ENCODE peak calls at places on chromosome X, in five cellular contexts. One of them, this sample, is unnamed.

GRCh38 chrX:20863649-20864048 is 510.6 kb upstream of the CNKSR2 start:
- DNase-seq in neuronal stem cell: no peak
- DNase-seq in H9: no peak
- DNase-seq in trophoblast cell: no peak
- DNase-seq in H1: no peak
- DNase-seq in this sample: no peak

GRCh38 chrX:101764538-101764937 is 104.9 kb upstream of the ARMCX2 start:
- DNase-seq in neuronal stem cell: no peak
- DNase-seq in H9: no peak
- DNase-seq in trophoblast cell: no peak
- DNase-seq in H1: no peak
- DNase-seq in this sample: peak

GRCh38 chrX:52933213-52933612 is 25.1 kb downstream of the FAM156A start:
- DNase-seq in neuronal stem cell: no peak
- DNase-seq in H9: no peak
- DNase-seq in trophoblast cell: no peak
- DNase-seq in H1: no peak
- DNase-seq in this sample: no peak

GRCh38 chrX:15465896-15466651 is 27.1 kb downstream of the PIR start:
- DNase-seq in neuronal stem cell: no peak
- DNase-seq in H9: peak
- DNase-seq in trophoblast cell: no peak
- DNase-seq in H1: no peak
- DNase-seq in this sample: peak

GRCh38 chrX:47112316-47112954 is 32.1 kb downstream of the NDUFB11 start:
- DNase-seq in neuronal stem cell: no peak
- DNase-seq in H9: peak
- DNase-seq in trophoblast cell: no peak
- DNase-seq in H1: no peak
- DNase-seq in this sample: no peak

GRCh38 chrX:72307646-72308051 is 1.9 kb upstream of the CITED1 start:
- DNase-seq in neuronal stem cell: no peak
- DNase-seq in H9: no peak
- DNase-seq in trophoblast cell: no peak
- DNase-seq in H1: no peak
- DNase-seq in this sample: no peak

GRCh38 chrX:105837227-105837626 is 14.9 kb downstream of the NRK start:
- DNase-seq in neuronal stem cell: no peak
- DNase-seq in H9: no peak
- DNase-seq in trophoblast cell: no peak
- DNase-seq in H1: no peak
- DNase-seq in this sample: peak

GRCh38 chrX:97399400-97399799 is 515.7 kb downstream of the RPA4 start:
- DNase-seq in neuronal stem cell: no peak
- DNase-seq in H9: no peak
- DNase-seq in trophoblast cell: no peak
- DNase-seq in H1: no peak
- DNase-seq in this sample: peak

GRCh38 chrX:1481636-1482529 is 29.2 kb upstream of the ASMTL start:
- DNase-seq in neuronal stem cell: no peak
- DNase-seq in H9: peak
- DNase-seq in trophoblast cell: peak
- DNase-seq in H1: peak
- DNase-seq in this sample: peak

GRCh38 chrX:48919947-48920712 is 1.3 kb upstream of the PIM2 start:
- DNase-seq in neuronal stem cell: no peak
- DNase-seq in H9: no peak
- DNase-seq in trophoblast cell: no peak
- DNase-seq in H1: no peak
- DNase-seq in this sample: peak

GRCh38 chrX:18883961-18884765 is 99.8 kb downstream of the PHKA2 start:
- DNase-seq in neuronal stem cell: no peak
- DNase-seq in H9: no peak
- DNase-seq in trophoblast cell: no peak
- DNase-seq in H1: no peak
- DNase-seq in this sample: no peak

GRCh38 chrX:18885317-18886004 is 98.5 kb downstream of the PHKA2 start:
- DNase-seq in neuronal stem cell: no peak
- DNase-seq in H9: no peak
- DNase-seq in trophoblast cell: no peak
- DNase-seq in H1: no peak
- DNase-seq in this sample: peak

GRCh38 chrX:18883234-18883960 is 100.5 kb downstream of the PHKA2 start:
- DNase-seq in neuronal stem cell: no peak
- DNase-seq in H9: peak
- DNase-seq in trophoblast cell: peak
- DNase-seq in H1: no peak
- DNase-seq in this sample: no peak

GRCh38 chrX:18886005-18886343 is 97.9 kb downstream of the PHKA2 start:
- DNase-seq in neuronal stem cell: no peak
- DNase-seq in H9: no peak
- DNase-seq in trophoblast cell: no peak
- DNase-seq in H1: no peak
- DNase-seq in this sample: no peak

GRCh38 chrX:18884916-18885315 is 99.0 kb downstream of the PHKA2 start:
- DNase-seq in neuronal stem cell: no peak
- DNase-seq in H9: no peak
- DNase-seq in trophoblast cell: no peak
- DNase-seq in H1: no peak
- DNase-seq in this sample: no peak
- H3K4me2 ChIP-seq in neuronal stem cell: no peak
- H3K4me2 ChIP-seq in H9: no peak
- H3K4me2 ChIP-seq in trophoblast cell: no peak
- H3K4me2 ChIP-seq in H1: no peak
- H3K4me2 ChIP-seq in this sample: no peak

DNA sequence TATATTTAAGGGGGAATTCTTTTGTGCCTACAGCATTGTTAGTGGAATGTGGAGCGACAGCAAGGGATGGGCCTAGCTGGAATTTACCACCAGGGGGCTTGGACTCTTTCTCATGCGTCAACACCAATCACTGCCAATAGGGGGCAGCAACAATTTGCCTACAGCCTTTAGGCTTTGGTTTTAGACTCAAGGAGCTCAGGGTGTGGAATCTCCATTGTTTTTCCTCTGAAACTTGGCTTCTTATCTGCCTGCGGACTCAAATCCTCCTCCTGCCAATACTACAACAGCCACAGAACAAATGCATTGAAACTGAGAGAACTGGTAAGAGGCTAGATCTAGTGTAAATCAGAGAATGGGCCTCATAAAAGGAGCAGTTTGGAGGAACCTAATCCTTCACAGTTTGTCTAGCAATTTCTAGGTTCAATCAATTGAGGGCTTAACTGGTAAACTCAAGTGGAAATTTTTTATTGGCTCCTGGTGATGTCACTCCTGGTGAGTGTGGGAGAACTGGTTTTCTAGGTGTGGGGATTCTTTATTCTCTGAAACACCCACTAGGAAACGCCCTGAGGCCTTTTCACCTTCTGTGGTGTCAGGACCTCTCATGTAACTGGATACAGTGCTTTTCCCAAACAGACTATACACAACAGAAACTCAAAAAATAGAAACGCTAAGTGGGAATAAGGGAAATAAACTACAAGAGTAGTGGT is 27.9 kb upstream of the TMSB4X start:
- DNase-seq in neuronal stem cell: peak
- DNase-seq in H9: peak
- DNase-seq in trophoblast cell: peak
- DNase-seq in H1: peak
- DNase-seq in this sample: peak
- H3K23ac ChIP-seq in neuronal stem cell: no peak
- H3K23ac ChIP-seq in H9: no peak
- H3K23ac ChIP-seq in trophoblast cell: no peak
- H3K23ac ChIP-seq in H1: no peak
- H3K23ac ChIP-seq in this sample: no peak

GRCh38 chrX:67872958-67873357 is 329.1 kb downstream of the AR start:
- DNase-seq in neuronal stem cell: no peak
- DNase-seq in H9: no peak
- DNase-seq in trophoblast cell: no peak
- DNase-seq in H1: no peak
- DNase-seq in this sample: no peak
- H2BK12ac ChIP-seq in neuronal stem cell: no peak
- H2BK12ac ChIP-seq in H9: no peak
- H2BK12ac ChIP-seq in trophoblast cell: no peak
- H2BK12ac ChIP-seq in H1: no peak
- H2BK12ac ChIP-seq in this sample: no peak

DNA sequence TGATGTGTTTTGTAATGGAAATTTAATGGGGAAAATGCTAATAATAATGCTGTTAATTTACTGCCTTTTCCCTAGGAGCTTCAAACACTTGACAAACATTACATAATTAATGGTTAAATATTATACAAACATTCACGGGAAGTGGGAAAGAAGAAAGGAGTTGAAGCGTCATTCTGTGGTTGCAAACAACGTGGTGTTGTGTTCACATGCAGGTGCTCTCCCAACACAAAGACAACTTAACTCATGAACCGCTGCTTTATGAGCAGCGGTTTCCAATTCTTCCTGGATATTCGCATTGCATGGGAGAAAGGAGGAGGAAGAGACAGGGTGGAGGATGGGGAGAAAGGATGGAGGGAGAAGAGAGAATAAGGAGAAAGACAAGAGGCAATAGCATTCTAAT is 236.7 kb upstream of the VCX start:
- DNase-seq in neuronal stem cell: no peak
- DNase-seq in H9: no peak
- DNase-seq in trophoblast cell: no peak
- DNase-seq in H1: no peak
- DNase-seq in this sample: no peak
- H3K4me2 ChIP-seq in neuronal stem cell: no peak
- H3K4me2 ChIP-seq in H9: no peak
- H3K4me2 ChIP-seq in trophoblast cell: no peak
- H3K4me2 ChIP-seq in H1: no peak
- H3K4me2 ChIP-seq in this sample: no peak

GRCh38 chrX:51894697-51895336 is 1.4 kb downstream of the MAGED1 start:
- DNase-seq in neuronal stem cell: no peak
- DNase-seq in H9: no peak
- DNase-seq in trophoblast cell: no peak
- DNase-seq in H1: no peak
- DNase-seq in this sample: peak
- H3K23ac ChIP-seq in neuronal stem cell: no peak
- H3K23ac ChIP-seq in H9: no peak
- H3K23ac ChIP-seq in trophoblast cell: no peak
- H3K23ac ChIP-seq in H1: no peak
- H3K23ac ChIP-seq in this sample: no peak

GRCh38 chrX:130055899-130056298 is 54.4 kb downstream of the ELF4 start:
- DNase-seq in neuronal stem cell: no peak
- DNase-seq in H9: peak
- DNase-seq in trophoblast cell: peak
- DNase-seq in H1: no peak
- DNase-seq in this sample: no peak

GRCh38 chrX:130057209-130057608 is 53.1 kb downstream of the ELF4 start:
- DNase-seq in neuronal stem cell: no peak
- DNase-seq in H9: no peak
- DNase-seq in trophoblast cell: peak
- DNase-seq in H1: no peak
- DNase-seq in this sample: peak

GRCh38 chrX:130055103-130055502 is 55.2 kb downstream of the ELF4 start:
- DNase-seq in neuronal stem cell: no peak
- DNase-seq in H9: no peak
- DNase-seq in trophoblast cell: peak
- DNase-seq in H1: no peak
- DNase-seq in this sample: peak

GRCh38 chrX:130058667-130059066 is 51.6 kb downstream of the ELF4 start:
- DNase-seq in neuronal stem cell: no peak
- DNase-seq in H9: no peak
- DNase-seq in trophoblast cell: no peak
- DNase-seq in H1: no peak
- DNase-seq in this sample: no peak

DNA sequence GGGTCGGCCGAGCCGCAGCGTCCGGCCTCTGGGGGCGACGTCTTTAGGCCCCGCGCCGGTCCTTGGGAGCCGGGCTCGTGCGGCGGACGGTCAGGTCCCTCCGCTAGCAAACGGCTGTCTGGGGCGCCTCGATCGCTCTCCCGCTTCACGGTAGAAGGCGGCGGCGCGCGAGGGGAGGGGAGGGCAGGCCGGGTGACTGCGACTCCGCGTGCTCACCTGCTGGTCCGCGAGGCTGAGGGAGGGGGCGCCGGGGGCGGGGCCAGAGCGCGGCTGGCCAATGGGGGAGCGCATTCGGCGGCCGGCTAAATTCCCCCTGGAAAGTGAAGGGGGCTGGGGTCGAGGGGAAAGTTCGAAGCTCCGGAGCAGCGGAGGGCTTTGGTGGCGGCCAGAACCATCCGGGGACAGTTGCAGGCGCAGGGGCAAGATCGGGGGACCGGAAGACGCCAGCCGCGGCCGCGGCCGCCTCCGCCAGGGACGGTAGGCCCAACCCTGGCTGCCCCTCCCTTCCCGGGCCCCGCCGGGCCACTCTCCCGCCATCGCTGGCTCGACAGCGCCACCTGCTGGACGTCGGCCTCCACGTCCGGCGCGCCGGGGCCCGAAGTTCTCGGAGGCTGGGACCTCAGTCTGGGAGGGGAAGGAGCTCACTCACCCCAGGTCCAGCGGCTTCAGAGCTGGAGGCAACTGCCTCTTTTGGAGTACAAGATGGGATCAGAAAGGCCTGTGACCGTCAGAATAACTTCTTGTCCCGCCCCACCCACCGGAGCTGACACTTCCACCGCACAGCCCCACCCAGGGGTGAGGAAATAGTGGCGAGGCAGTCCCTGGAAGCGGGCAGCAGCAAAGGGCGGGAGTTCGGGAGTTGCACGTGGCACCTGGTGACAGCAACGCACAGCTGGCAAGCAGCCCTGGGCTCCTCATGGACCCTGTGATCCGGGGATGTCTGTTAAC is 49.9 kb downstream of the ELF4 start:
- DNase-seq in neuronal stem cell: peak
- DNase-seq in H9: peak
- DNase-seq in trophoblast cell: peak
- DNase-seq in H1: no peak
- DNase-seq in this sample: peak
- H2BK12ac ChIP-seq in neuronal stem cell: no peak
- H2BK12ac ChIP-seq in H9: no peak
- H2BK12ac ChIP-seq in trophoblast cell: peak
- H2BK12ac ChIP-seq in H1: no peak
- H2BK12ac ChIP-seq in this sample: peak

GRCh38 chrX:114077773-114078172 is 506.1 kb upstream of the HTR2C start:
- DNase-seq in neuronal stem cell: no peak
- DNase-seq in H9: no peak
- DNase-seq in trophoblast cell: no peak
- DNase-seq in H1: no peak
- DNase-seq in this sample: no peak
- H3K4me2 ChIP-seq in neuronal stem cell: no peak
- H3K4me2 ChIP-seq in H9: no peak
- H3K4me2 ChIP-seq in trophoblast cell: no peak
- H3K4me2 ChIP-seq in H1: no peak
- H3K4me2 ChIP-seq in this sample: no peak

This sample was measured in mesenchymal stem cell.